ENCODE peak calls at places on chromosomes 4 and X, in five cellular contexts. Z is GM12878, L is K562, Y is SK-N-SH, G is H1. O is an unnamed sample.

GRCh38 chrX:65932173-65933084 is 107.5 kb downstream of the VSIG4 start:
- DNase-seq in Z (no peak), L (no peak), Y (peak), G (no peak), O (peak)

GRCh38 chrX:107700317-107700774 is 72.0 kb downstream of the PRPS1 start:
- DNase-seq in Z (no peak), L (no peak), Y (no peak), G (no peak), O (no peak)

GRCh38 chr4:99305638-99306380 is 15.0 kb upstream of the ADH1A start:
- DNase-seq in Z (no peak), L (no peak), Y (no peak), G (no peak), O (no peak)

GRCh38 chr4:69653147-69653546 is at the start of gene UGT2A1:
- DNase-seq in Z (no peak), L (no peak), Y (no peak), G (no peak), O (no peak)

GRCh38 chr4:119206178-119206577 is 6.3 kb upstream of the USP53 start:
- DNase-seq in Z (no peak), L (no peak), Y (no peak), G (no peak), O (no peak)

GRCh38 chr4:186193851-186194250 is 2.5 kb downstream of the CYP4V2 start:
- DNase-seq in Z (no peak), L (no peak), Y (no peak), G (no peak), O (no peak)

GRCh38 chrX:118349188-118349587 is 3.3 kb downstream of the WDR44 start:
- DNase-seq in Z (no peak), L (no peak), Y (no peak), G (no peak), O (no peak)

GRCh38 chrX:67614414-67614813 is 70.6 kb downstream of the AR start:
- DNase-seq in Z (no peak), L (no peak), Y (no peak), G (no peak), O (no peak)

GRCh38 chr4:43089730-43090129 is 197.2 kb downstream of the GRXCR1 start:
- DNase-seq in Z (no peak), L (no peak), Y (no peak), G (no peak), O (no peak)

GRCh38 chr4:7759221-7759620 is 180.4 kb downstream of the AFAP1 start:
- DNase-seq in Z (no peak), L (no peak), Y (no peak), G (no peak), O (no peak)

GRCh38 chr4:8607603-8608481 is 15.3 kb downstream of the CPZ start:
- DNase-seq in Z (no peak), L (peak), Y (peak), G (peak), O (no peak)

GRCh38 chrX:24465524-24465850 is 401 bp downstream of the PDK3 start:
- DNase-seq in Z (no peak), L (no peak), Y (no peak), G (no peak), O (no peak)

GRCh38 chr4:187321741-187322140 is 598.1 kb upstream of the FAT1 start:
- DNase-seq in Z (no peak), L (no peak), Y (no peak), G (no peak), O (no peak)

GRCh38 chr4:47701286-47701685 is 136.6 kb downstream of the CORIN start:
- DNase-seq in Z (no peak), L (no peak), Y (no peak), G (no peak), O (no peak)

GRCh38 chr4:47703964-47704363 is 133.9 kb downstream of the CORIN start:
- DNase-seq in Z (no peak), L (no peak), Y (no peak), G (no peak), O (no peak)

GRCh38 chr4:47705326-47705981 is 132.4 kb downstream of the CORIN start:
- DNase-seq in Z (no peak), L (peak), Y (peak), G (no peak), O (peak)

GRCh38 chr4:47703008-47703407 is 134.9 kb downstream of the CORIN start:
- DNase-seq in Z (no peak), L (no peak), Y (no peak), G (no peak), O (no peak)

GRCh38 chr4:47704693-47705325 is 133.1 kb downstream of the CORIN start:
- DNase-seq in Z (no peak), L (no peak), Y (peak), G (no peak), O (peak)
- TF ChIP-seq USF2 in Z (no peak), L (no peak), Y (no peak), G (no peak), O (no peak)

GRCh38 chr4:76831475-76832390 is 66.2 kb downstream of the SOWAHB start:
- DNase-seq in Z (no peak), L (no peak), Y (no peak), G (no peak), O (peak)
- TF ChIP-seq GABPA in Z (no peak), L (no peak), Y (no peak), G (no peak), O (no peak)

GRCh38 chr4:168151313-168151712 is 59.0 kb downstream of the ANXA10 start:
- DNase-seq in Z (no peak), L (no peak), Y (no peak), G (no peak), O (no peak)

GRCh38 chr4:168152837-168153500 is 60.6 kb downstream of the ANXA10 start:
- DNase-seq in Z (no peak), L (no peak), Y (no peak), G (no peak), O (no peak)

GRCh38 chr4:168153596-168154440 is 61.5 kb downstream of the ANXA10 start:
- DNase-seq in Z (peak), L (no peak), Y (peak), G (peak), O (peak)

GRCh38 chr4:168154546-168155277 is 62.4 kb downstream of the ANXA10 start:
- DNase-seq in Z (no peak), L (no peak), Y (no peak), G (no peak), O (no peak)

DNA sequence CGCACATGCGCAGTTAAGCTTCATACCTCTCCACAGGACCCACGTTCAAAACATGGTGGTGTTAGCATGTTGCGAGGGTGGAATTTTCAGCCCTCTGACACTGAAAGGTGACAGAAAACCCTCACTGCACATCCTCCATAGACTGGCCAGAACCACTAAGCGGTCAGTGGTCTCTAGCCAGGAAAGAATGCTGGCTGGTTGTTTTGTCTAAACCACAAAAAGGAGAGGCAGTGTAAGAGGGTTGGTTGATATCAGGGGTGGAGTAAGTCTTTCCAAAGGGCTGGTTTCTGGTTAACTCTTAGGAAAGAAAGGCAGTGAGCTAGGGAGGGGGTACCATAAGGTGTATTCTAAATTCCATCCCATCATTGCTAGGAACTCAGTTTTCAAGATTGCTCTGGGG is 58.3 kb downstream of the ANXA10 start:
- DNase-seq in Z (no peak), L (no peak), Y (no peak), G (no peak), O (no peak)
- TF ChIP-seq USF2 in Z (no peak), L (no peak), Y (no peak), G (no peak), O (no peak)

GRCh38 chr4:165974647-165975335 is 101.8 kb downstream of the TLL1 start:
- DNase-seq in Z (no peak), L (no peak), Y (no peak), G (no peak), O (no peak)
- TF ChIP-seq GABPA in Z (no peak), L (no peak), Y (no peak), G (no peak), O (no peak)

GRCh38 chr4:126583509-126583908 is 1049.2 kb upstream of the INTU start:
- DNase-seq in Z (no peak), L (no peak), Y (no peak), G (peak), O (peak)
- TF ChIP-seq USF2 in Z (no peak), L (no peak), Y (no peak), G (no peak), O (no peak)

O was measured in HepG2.